ENCODE peak calls at places on chromosomes 13 and 19, in five cellular contexts. Q is NCI-H2081, Z is caudate nucleus, D is pulmonary artery endothelial cell, P is bronchial epithelial cell. N is an unnamed sample.

GRCh38 chr19:43555185-43555770 is 20.0 kb downstream of the XRCC1 start:
- DNase-seq in Q (peak), P (peak), Z (peak), D (no peak), N (peak)

GRCh38 chr13:60155978-60156377 is 7.8 kb downstream of the DIAPH3 start:
- DNase-seq in Z (no peak), D (no peak), Q (no peak), P (no peak), N (no peak)

GRCh38 chr19:49930483-49931011 is 1.2 kb upstream of the NUP62 start:
- DNase-seq in D (no peak), P (no peak), Q (no peak), Z (no peak), N (no peak)

GRCh38 chr19:17214531-17215124 is 529 bp upstream of the USE1 start:
- DNase-seq in Q (no peak), P (no peak), Z (no peak), D (no peak), N (no peak)

GRCh38 chr13:33971305-33971819 is 153.4 kb downstream of the RFC3 start:
- DNase-seq in D (no peak), P (no peak), Q (no peak), Z (no peak), N (no peak)

GRCh38 chr19:45097776-45098520 is 5.0 kb downstream of the PPP1R37 start:
- DNase-seq in Z (peak), Q (no peak), D (peak), P (peak), N (no peak)

GRCh38 chr13:42876810-42877550 is 95.6 kb downstream of the FAM216B start:
- DNase-seq in P (peak), D (no peak), Z (no peak), Q (no peak), N (no peak)

GRCh38 chr13:61768175-61768574 is 352.5 kb upstream of the PCDH20 start:
- DNase-seq in D (no peak), P (no peak), Z (no peak), Q (no peak), N (no peak)

GRCh38 chr19:13154241-13154778 is 4.1 kb downstream of the IER2 start:
- DNase-seq in D (no peak), P (peak), Q (peak), Z (peak), N (no peak)

GRCh38 chr13:59391696-59392095 is 772.0 kb downstream of the DIAPH3 start:
- DNase-seq in Z (peak), P (peak), D (peak), Q (peak), N (no peak)

GRCh38 chr13:113538689-113539058 is 45.9 kb upstream of the TFDP1 start:
- DNase-seq in P (no peak), Q (no peak), Z (no peak), D (no peak), N (no peak)

GRCh38 chr19:55113570-55114039 is 3.8 kb downstream of the PPP1R12C start:
- DNase-seq in Q (no peak), D (peak), Z (peak), P (no peak), N (peak)

GRCh38 chr13:61797397-61797796 is 381.7 kb upstream of the PCDH20 start:
- DNase-seq in D (no peak), Z (no peak), Q (no peak), P (no peak), N (no peak)

GRCh38 chr13:24605923-24606372 is 74.3 kb upstream of the ATP12A start:
- DNase-seq in Z (no peak), D (no peak), P (peak), Q (no peak), N (no peak)

GRCh38 chr13:42893346-42893745 is 98.7 kb downstream of the EPSTI1 start:
- DNase-seq in Q (no peak), Z (no peak), D (no peak), P (peak), N (no peak)

GRCh38 chr19:501646-502045 is 5.4 kb downstream of the MADCAM1 start:
- DNase-seq in Q (no peak), Z (no peak), P (no peak), D (no peak), N (no peak)

GRCh38 chr13:40064723-40065122 is 409.3 kb downstream of the COG6 start:
- DNase-seq in D (no peak), Z (no peak), Q (no peak), P (peak), N (no peak)

GRCh38 chr13:99916366-99917103 is 55.0 kb downstream of the ZIC5 start:
- DNase-seq in Z (no peak), P (peak), D (peak), Q (peak), N (peak)

GRCh38 chr19:35731779-35732405 is 10.4 kb downstream of the IGFLR1 start:
- DNase-seq in D (no peak), Q (no peak), Z (no peak), P (no peak), N (no peak)

GRCh38 chr13:108924154-108924940 is 294.9 kb downstream of the MYO16 start:
- DNase-seq in Q (no peak), D (no peak), Z (peak), P (peak), N (no peak)

GRCh38 chr19:32017341-32017948 is 328.0 kb upstream of the ZNF507 start:
- DNase-seq in Q (no peak), D (no peak), Z (no peak), P (no peak), N (no peak)

GRCh38 chr13:25001807-25002206 is 94.1 kb upstream of the PABPC3 start:
- DNase-seq in Q (no peak), P (peak), Z (no peak), D (no peak), N (no peak)

GRCh38 chr19:16038196-16038695 is 38.0 kb upstream of the TPM4 start:
- DNase-seq in P (no peak), Z (no peak), Q (no peak), D (no peak), N (no peak)

GRCh38 chr19:43705729-43706128 is 10.1 kb upstream of the IRGC start:
- DNase-seq in Z (no peak), P (no peak), Q (no peak), D (no peak), N (no peak)

GRCh38 chr13:110819203-110820014 is 95.5 kb downstream of the ANKRD10 start:
- DNase-seq in D (peak), Z (peak), P (peak), Q (peak), N (peak)